ENCODE peak calls at places on chromosomes 5 and 9, in ten cellular contexts. L is heart left ventricle, C is GM12891, G is adrenal gland, X is stomach, A is A549, M is breast epithelium, W is endothelial cell of umbilical vein, Z is HepG2, Q is body of pancreas. N is an unnamed sample.
A peak's percentile ranks its signal among the peaks of the same experiment; 100 is the strongest.

GRCh38 chr9:94865599-94866456 is 139.3 kb downstream of the AOPEP start:
- DNase-seq in L (peak; percentile 34), C (no peak), G (no peak), X (peak; percentile 37), A (no peak), M (no peak), W (peak; percentile 40), Z (no peak), Q (no peak), N (no peak)

GRCh38 chr5:137439645-137440044 is 59.5 kb downstream of the SPOCK1 start:
- DNase-seq in L (no peak), C (no peak), G (no peak), X (no peak), A (no peak), M (no peak), W (no peak), Z (no peak), Q (no peak), N (no peak)

GRCh38 chr9:21381752-21382339 is 3.4 kb downstream of the IFNA2 start:
- DNase-seq in L (no peak), C (peak; percentile 28), G (no peak), X (no peak), A (no peak), M (no peak), W (no peak), Z (peak; percentile 36), Q (no peak), N (no peak)

GRCh38 chr9:111860443-111860842 is 36.2 kb upstream of the UGCG start:
- DNase-seq in L (no peak), C (no peak), G (no peak), X (no peak), A (no peak), M (no peak), W (no peak), Z (no peak), Q (no peak), N (no peak)

GRCh38 chr9:135624282-135624681 is 15.1 kb downstream of the GLT6D1 start:
- DNase-seq in L (no peak), C (no peak), G (no peak), X (no peak), A (no peak), M (no peak), W (no peak), Z (no peak), Q (no peak), N (no peak)

GRCh38 chr9:126700903-126701819 is 87.4 kb downstream of the LMX1B start:
- DNase-seq in L (peak; percentile 6), C (no peak), G (no peak), X (no peak), A (no peak), M (no peak), W (no peak), Z (no peak), Q (no peak), N (no peak)

GRCh38 chr5:111853748-111854147 is 96.8 kb upstream of the NREP start:
- DNase-seq in L (peak; percentile 18), C (no peak), G (no peak), X (no peak), A (no peak), M (no peak), W (no peak), Z (no peak), Q (no peak), N (no peak)

GRCh38 chr9:131676431-131676972 is 63.4 kb downstream of the RAPGEF1 start:
- DNase-seq in L (no peak), C (no peak), G (no peak), X (no peak), A (no peak), M (peak; percentile 50), W (no peak), Z (no peak), Q (no peak), N (no peak)

GRCh38 chr9:34459941-34460340 is 1.3 kb downstream of the DNAI1 start:
- DNase-seq in L (no peak), C (no peak), G (no peak), X (no peak), A (no peak), M (no peak), W (no peak), Z (no peak), Q (no peak), N (no peak)

GRCh38 chr5:122177162-122177561 is 47.8 kb downstream of the ZNF474 start:
- DNase-seq in L (no peak), C (no peak), G (no peak), X (no peak), A (no peak), M (no peak), W (no peak), Z (no peak), Q (no peak), N (no peak)
- TF ChIP-seq POLR2A in L (no peak), C (no peak), G (no peak), X (no peak), A (no peak), M (no peak), W (no peak), Z (no peak), Q (no peak), N (no peak)

DNA sequence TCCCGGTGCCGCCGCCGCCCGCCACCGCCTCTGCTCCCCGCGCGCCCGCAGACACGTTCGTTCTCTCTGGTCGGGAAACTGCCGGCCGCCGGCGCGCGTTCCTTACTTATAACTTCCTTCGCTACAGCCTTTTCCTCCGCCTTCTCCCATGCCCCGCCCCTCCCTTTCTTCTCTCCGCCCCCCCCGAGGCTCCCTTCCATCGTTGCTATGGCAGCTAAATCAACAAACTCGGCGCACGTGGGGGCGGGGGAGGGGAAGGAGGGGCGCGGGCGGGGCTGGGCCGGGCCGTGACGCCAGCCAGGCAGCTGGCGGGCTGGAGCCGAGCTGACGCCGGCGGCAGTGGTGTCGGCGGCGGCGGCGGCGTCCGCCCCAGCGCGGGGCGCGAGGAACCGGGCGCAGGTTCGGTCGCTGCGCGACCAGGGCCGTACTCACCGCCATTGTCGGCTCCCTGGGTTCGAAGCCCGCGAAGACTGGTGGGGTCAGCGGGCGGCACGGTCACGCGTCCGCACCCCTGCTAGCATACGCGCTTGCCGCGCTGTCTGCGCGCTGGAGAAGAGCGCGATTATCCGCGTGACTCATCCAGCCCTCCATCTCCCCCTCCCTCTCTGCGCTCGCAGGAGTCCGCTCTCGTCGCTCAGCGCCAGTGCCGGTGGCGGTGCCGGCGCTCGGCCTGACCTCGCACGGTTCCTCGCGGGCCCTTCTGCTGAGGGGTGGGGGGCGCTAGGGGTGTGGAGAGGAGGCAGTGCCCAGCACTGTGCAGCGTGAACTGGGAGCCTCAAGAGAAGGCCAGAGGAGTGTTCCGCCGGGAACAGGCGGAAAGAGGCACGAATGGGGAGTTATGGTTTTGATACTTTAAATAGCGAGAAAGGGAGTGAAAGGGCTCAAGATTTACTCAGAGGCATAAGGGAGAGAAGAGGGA is at the start of gene KLF4:
- DNase-seq in L (peak; percentile 93), C (peak; percentile 83), G (peak; percentile 93), X (peak; percentile 92), A (peak; percentile 79), M (peak; percentile 89), W (peak; percentile 94), Z (peak; percentile 62), Q (peak; percentile 91), N (peak; percentile 87)
- TF ChIP-seq POLR2A in L (no peak), C (no peak), G (peak; percentile 69), X (no peak), A (peak; percentile 59), M (no peak), W (peak; percentile 33), Z (no peak), Q (peak; percentile 87), N (no peak)

GRCh38 chr5:125290935-125291334 is 544.5 kb upstream of the ZNF608 start:
- DNase-seq in L (no peak), C (no peak), G (no peak), X (no peak), A (no peak), M (no peak), W (no peak), Z (no peak), Q (no peak), N (no peak)

GRCh38 chr5:125286266-125286665 is 539.8 kb upstream of the ZNF608 start:
- DNase-seq in L (no peak), C (no peak), G (no peak), X (no peak), A (no peak), M (no peak), W (no peak), Z (no peak), Q (no peak), N (no peak)

GRCh38 chr5:125293223-125293622 is 546.8 kb upstream of the ZNF608 start:
- DNase-seq in L (no peak), C (no peak), G (no peak), X (no peak), A (no peak), M (no peak), W (no peak), Z (no peak), Q (no peak), N (no peak)

GRCh38 chr5:125291447-125291846 is 545.0 kb upstream of the ZNF608 start:
- DNase-seq in L (no peak), C (no peak), G (no peak), X (no peak), A (no peak), M (no peak), W (no peak), Z (no peak), Q (no peak), N (no peak)

GRCh38 chr5:125289606-125290005 is 543.2 kb upstream of the ZNF608 start:
- DNase-seq in L (no peak), C (no peak), G (no peak), X (no peak), A (no peak), M (no peak), W (no peak), Z (no peak), Q (no peak), N (no peak)
- TF ChIP-seq POLR2A in L (no peak), C (no peak), G (no peak), X (no peak), A (no peak), M (no peak), W (no peak), Z (no peak), Q (no peak), N (no peak)

DNA sequence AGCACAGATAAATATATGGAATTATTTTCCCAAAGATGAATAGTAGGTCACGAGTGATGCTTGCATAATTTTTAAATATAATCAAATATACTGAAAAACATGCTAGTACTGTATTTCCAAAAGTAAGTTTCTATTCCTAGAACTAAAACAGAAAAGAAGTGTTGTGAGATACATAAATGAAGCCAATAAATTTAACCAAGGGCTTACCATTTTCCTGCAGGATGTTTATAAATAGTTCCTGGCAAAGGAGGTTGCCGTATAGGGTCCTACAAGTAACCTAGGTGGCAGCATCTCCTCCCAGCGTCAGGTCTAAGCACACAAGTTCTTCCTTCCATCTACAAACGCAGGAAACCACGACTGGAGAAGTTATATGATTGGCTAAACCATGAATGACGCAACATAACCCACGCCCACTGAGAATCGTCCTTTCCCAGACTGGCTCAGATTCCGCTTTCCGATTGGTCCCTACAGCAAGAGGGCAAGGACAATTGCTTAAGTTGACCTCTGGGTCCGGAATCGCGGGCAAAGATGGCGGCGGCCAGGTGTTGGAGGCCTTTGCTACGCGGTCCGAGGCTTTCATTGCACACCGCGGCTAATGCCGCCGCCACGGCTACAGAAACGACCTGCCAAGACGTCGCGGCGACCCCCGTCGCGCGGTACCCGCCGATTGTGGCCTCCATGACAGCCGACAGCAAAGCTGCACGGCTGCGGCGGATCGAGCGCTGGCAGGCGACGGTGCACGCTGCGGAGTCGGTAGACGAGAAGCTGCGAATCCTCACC is at the start of gene MRPS30:
- DNase-seq in L (peak; percentile 93), C (peak; percentile 56), G (peak; percentile 96), X (peak; percentile 91), A (peak; percentile 84), M (peak; percentile 95), W (peak; percentile 100), Z (peak; percentile 99), Q (peak; percentile 93), N (peak; percentile 98)
- TF ChIP-seq POLR2A in L (no peak), C (peak; percentile 79), G (no peak), X (no peak), A (peak; percentile 88), M (no peak), W (peak; percentile 71), Z (peak; percentile 93), Q (no peak), N (peak; percentile 91)